ENCODE peak calls at places on chromosomes 1 and 21, in five cellular contexts. K is K562, L is GM12892, U is HepG2, G is GM12878. S is an unnamed sample.

GRCh38 chr21:41500931-41501381 is 7.0 kb downstream of the TMPRSS2 start:
- DNase-seq in K (no peak), L (no peak), U (peak), G (no peak), S (no peak)

GRCh38 chr21:39805983-39806382 is 61.0 kb downstream of the IGSF5 start:
- DNase-seq in K (no peak), L (no peak), U (no peak), G (no peak), S (no peak)

GRCh38 chr1:214317300-214317699 is 36.3 kb downstream of the SMYD2 start:
- DNase-seq in K (no peak), L (no peak), U (peak), G (no peak), S (no peak)

GRCh38 chr21:45613881-45614280 is 29.6 kb upstream of the PCBP3 start:
- DNase-seq in K (no peak), L (no peak), U (no peak), G (no peak), S (no peak)

GRCh38 chr1:42747125-42747524 is 7.1 kb upstream of the CLDN19 start:
- DNase-seq in K (peak), L (no peak), U (no peak), G (no peak), S (peak)

GRCh38 chr1:169091480-169091941 is 15.0 kb upstream of the ATP1B1 start:
- DNase-seq in K (no peak), L (no peak), U (no peak), G (no peak), S (no peak)

GRCh38 chr1:117967900-117968299 is 38.4 kb downstream of the WDR3 start:
- DNase-seq in K (no peak), L (no peak), U (no peak), G (no peak), S (no peak)

GRCh38 chr1:40532844-40533424 is 1.5 kb downstream of the ZNF684 start:
- DNase-seq in K (peak), L (peak), U (peak), G (peak), S (peak)

GRCh38 chr21:45570071-45570470 is 27.8 kb upstream of the SLC19A1 start:
- DNase-seq in K (no peak), L (no peak), U (no peak), G (no peak), S (no peak)

GRCh38 chr1:147504801-147505303 is 36.4 kb upstream of the BCL9 start:
- DNase-seq in K (peak), L (no peak), U (no peak), G (no peak), S (no peak)

DNA sequence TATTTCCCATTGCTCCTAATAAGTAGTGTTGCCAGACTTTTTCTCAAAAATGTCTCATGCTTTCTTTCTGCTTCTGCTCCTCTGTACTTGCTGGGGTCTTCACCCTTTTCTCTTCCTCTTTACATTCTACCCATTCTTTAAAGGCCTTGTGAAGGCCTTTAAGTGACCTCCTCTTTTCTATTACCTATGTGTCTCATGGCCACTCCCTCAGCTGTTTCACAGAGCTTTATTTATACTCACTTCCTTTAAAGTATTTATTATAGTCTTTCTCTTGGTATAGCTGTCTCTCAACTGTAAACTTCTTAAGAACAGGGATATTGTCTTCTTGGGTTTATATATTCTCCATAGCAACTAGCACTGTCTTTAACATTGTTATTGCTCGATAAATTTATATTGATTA is 803 bp downstream of the GOLPH3L start:
- DNase-seq in K (peak), L (no peak), U (no peak), G (no peak), S (no peak)
- TF ChIP-seq POLR2A in K (no peak), L (no peak), U (no peak), G (no peak), S (no peak)

GRCh38 chr1:25616080-25616931 is at the start of gene MAN1C1:
- DNase-seq in K (peak), L (peak), U (peak), G (no peak), S (peak)
- TF ChIP-seq TAF1 in K (no peak), L (no peak), U (no peak), G (no peak), S (no peak)

GRCh38 chr1:18886003-18886335 is 16.4 kb downstream of the ALDH4A1 start:
- DNase-seq in K (no peak), L (no peak), U (no peak), G (no peak), S (no peak)
- TF ChIP-seq POLR2A in K (no peak), L (no peak), U (no peak), G (no peak), S (no peak)

GRCh38 chr1:30718636-30719405 is 4.6 kb downstream of the MATN1 start:
- DNase-seq in K (peak), L (peak), U (peak), G (peak), S (peak)
- TF ChIP-seq TAF1 in K (peak), L (peak), U (peak), G (peak), S (no peak)

GRCh38 chr21:37696936-37697335 is 219.3 kb downstream of the KCNJ6 start:
- DNase-seq in K (no peak), L (no peak), U (no peak), G (no peak), S (no peak)

GRCh38 chr21:37700641-37701202 is 215.5 kb downstream of the KCNJ6 start:
- DNase-seq in K (peak), L (peak), U (peak), G (peak), S (peak)

GRCh38 chr21:37699024-37699770 is 217.1 kb downstream of the KCNJ6 start:
- DNase-seq in K (no peak), L (no peak), U (no peak), G (no peak), S (no peak)

DNA sequence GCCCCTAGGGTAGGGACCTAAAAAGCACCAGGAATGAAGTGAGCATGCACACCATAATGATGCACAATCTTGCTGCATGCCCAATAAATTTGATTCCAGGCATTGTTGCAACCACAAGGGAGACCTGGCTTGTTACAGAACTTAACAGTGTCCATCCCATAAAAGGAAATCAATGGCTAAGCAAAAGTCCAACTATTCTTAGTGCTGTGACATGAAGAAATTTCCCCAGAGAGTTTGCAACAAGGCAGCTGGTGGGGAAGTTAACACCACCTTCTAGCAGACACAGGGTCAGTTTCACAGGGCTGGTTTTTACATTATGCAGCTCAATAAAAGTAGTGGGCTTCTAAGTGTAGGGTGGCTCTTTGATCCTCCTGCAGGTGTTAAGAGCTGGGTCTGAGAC is 221.1 kb downstream of the KCNJ6 start:
- DNase-seq in K (no peak), L (no peak), U (no peak), G (no peak), S (no peak)
- TF ChIP-seq POLR2A in K (no peak), L (no peak), U (no peak), G (no peak), S (no peak)

GRCh38 chr1:23980725-23981063 is 567 bp upstream of the SRSF10 start:
- DNase-seq in K (peak), L (peak), U (no peak), G (no peak), S (peak)
- TF ChIP-seq TAF1 in K (no peak), L (no peak), U (no peak), G (no peak), S (no peak)

DNA sequence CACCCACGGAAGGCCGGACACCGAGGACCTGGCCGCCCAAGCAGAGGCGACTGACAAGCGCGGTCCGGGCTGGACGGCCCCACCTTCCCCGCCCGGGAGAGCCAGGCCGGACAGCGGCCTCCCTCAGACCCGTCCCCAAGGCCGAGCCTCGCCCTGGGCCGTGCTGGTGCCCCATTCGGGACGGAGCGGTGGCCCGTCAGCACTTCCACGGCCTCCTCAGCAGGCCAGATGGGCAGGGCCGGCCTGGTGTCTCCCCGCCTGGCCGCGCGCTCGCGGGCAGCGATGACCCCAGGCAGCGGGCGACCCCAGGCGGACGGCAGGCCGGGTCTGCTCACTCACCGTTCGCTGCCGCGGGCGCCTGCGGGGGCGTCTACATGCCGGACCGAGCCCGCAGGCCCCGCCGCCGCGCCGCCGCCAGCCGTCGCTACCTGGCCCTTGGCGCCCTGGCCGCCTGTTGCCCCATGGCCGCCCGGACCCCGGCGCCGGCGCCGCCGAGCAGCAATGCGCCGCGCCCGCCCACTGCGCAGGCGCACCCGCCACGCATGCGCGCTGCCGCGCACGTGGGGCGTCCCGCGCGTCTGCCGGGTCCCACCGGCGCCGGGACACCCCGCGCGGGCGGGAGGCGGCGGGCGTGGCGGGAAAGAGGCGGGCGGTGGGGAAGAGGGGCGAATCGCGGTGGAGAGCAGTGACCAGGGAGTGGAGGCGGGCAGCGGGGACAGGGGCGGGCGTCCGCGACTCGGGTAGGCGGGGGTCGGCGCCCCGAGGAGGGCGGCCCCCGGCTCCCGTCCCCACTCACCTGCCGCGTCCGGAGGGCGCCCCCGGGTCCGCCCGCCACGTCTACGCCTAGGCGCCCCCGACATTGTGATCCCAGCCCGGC is at the start of gene NADK:
- DNase-seq in K (peak), L (peak), U (no peak), G (no peak), S (peak)
- TF ChIP-seq POLR2A in K (no peak), L (peak), U (no peak), G (peak), S (no peak)